ENCODE peak calls at places on chromosomes 7 and 10, in ten cellular contexts. I is stimulated activated CD4-positive, alpha-beta T cell treated with anti-CD3 and anti-CD28 coated beads, Interleukin-2, amount 100 ng/mL, for 24 hours; T is AG04450; F is spleen; B is NCI-H1105; K is NCI-H69; Q is PC-9; L is C1 segment of cervical spinal cord; J is AML-193; P is NCI-H510A treated with DMSO at 0.1 percent for 48 hours. D is an unnamed sample.

GRCh38 chr7:46383605-46384004 is 462.5 kb upstream of the IGFBP3 start:
- DNase-seq in L (no peak), T (no peak), Q (no peak), B (no peak), F (no peak), J (no peak), K (no peak), I (no peak), P (no peak), D (no peak)

GRCh38 chr10:109174526-109174925 is 748.8 kb downstream of the XPNPEP1 start:
- DNase-seq in F (no peak), L (no peak), P (no peak), K (no peak), J (no peak), Q (no peak), T (no peak), B (no peak), I (no peak), D (no peak)

GRCh38 chr10:113486531-113486930 is 66.3 kb upstream of the HABP2 start:
- DNase-seq in B (no peak), I (no peak), K (no peak), P (peak; percentile 65), F (no peak), L (no peak), T (no peak), Q (no peak), J (no peak), D (no peak)

GRCh38 chr10:53233759-53234158 is 461.2 kb upstream of the MBL2 start:
- DNase-seq in Q (no peak), L (no peak), I (no peak), J (no peak), K (peak; percentile 33), T (no peak), P (no peak), F (no peak), B (no peak), D (no peak)

GRCh38 chr10:115659616-115660015 is 566.5 kb downstream of the ATRNL1 start:
- DNase-seq in I (no peak), T (no peak), F (no peak), B (no peak), J (no peak), P (no peak), L (no peak), K (no peak), Q (no peak), D (no peak)

GRCh38 chr10:60171436-60172013 is 218.2 kb downstream of the ANK3 start:
- DNase-seq in L (no peak), F (no peak), P (peak; percentile 5), B (no peak), J (no peak), T (no peak), K (no peak), Q (no peak), I (no peak), D (no peak)

GRCh38 chr10:23442936-23443335 is 4.1 kb downstream of the OTUD1 start:
- DNase-seq in F (no peak), J (no peak), I (no peak), B (no peak), K (no peak), T (no peak), P (no peak), Q (no peak), L (no peak), D (no peak)

GRCh38 chr7:130345725-130346124 is 1.1 kb downstream of the CPA5 start:
- DNase-seq in L (no peak), P (no peak), J (no peak), K (no peak), T (no peak), F (no peak), Q (no peak), I (no peak), B (no peak), D (no peak)

GRCh38 chr10:122083478-122084025 is 94.6 kb downstream of the TACC2 start:
- DNase-seq in F (no peak), P (no peak), T (no peak), K (no peak), L (no peak), Q (no peak), B (no peak), I (no peak), J (no peak), D (no peak)

GRCh38 chr10:125060038-125060437 is 100.3 kb downstream of the CTBP2 start:
- DNase-seq in L (no peak), I (no peak), P (no peak), T (peak; percentile 47), J (no peak), K (no peak), Q (no peak), B (no peak), F (no peak), D (no peak)

GRCh38 chr10:43931308-43931930 is 282.7 kb upstream of the ZNF32 start:
- DNase-seq in J (no peak), I (no peak), Q (no peak), T (peak; percentile 50), K (no peak), P (no peak), B (no peak), F (no peak), L (no peak), D (no peak)

GRCh38 chr10:24882047-24882698 is 70.2 kb downstream of the PRTFDC1 start:
- DNase-seq in I (peak; percentile 50), J (peak; percentile 5), L (no peak), K (no peak), T (no peak), P (no peak), F (no peak), Q (no peak), B (no peak), D (no peak)

GRCh38 chr7:134470864-134471263 is 12.0 kb upstream of the AKR1B1 start:
- DNase-seq in I (no peak), F (no peak), K (no peak), L (no peak), T (no peak), P (no peak), B (no peak), J (no peak), Q (peak; percentile 54), D (no peak)

GRCh38 chr7:159105845-159106614 is 38.6 kb downstream of the VIPR2 start:
- DNase-seq in K (no peak), P (peak; percentile 34), F (peak; percentile 48), Q (no peak), B (no peak), L (no peak), J (no peak), I (no peak), T (no peak), D (no peak)

GRCh38 chr7:50306491-50307367 is 2.2 kb downstream of the IKZF1 start:
- DNase-seq in T (no peak), B (no peak), J (peak; percentile 48), K (no peak), F (peak; percentile 72), L (no peak), Q (no peak), P (no peak), I (no peak), D (no peak)

GRCh38 chr7:140404565-140405080 is 765 bp downstream of the RAB19 start:
- DNase-seq in I (no peak), F (no peak), P (peak; percentile 40), B (peak; percentile 17), K (peak; percentile 60), L (no peak), J (no peak), Q (no peak), T (no peak), D (no peak)

GRCh38 chr10:25023278-25023677 is 6.9 kb downstream of the THNSL1 start:
- DNase-seq in B (no peak), J (no peak), L (no peak), K (no peak), F (no peak), T (no peak), Q (no peak), P (no peak), I (no peak), D (no peak)

GRCh38 chr7:79806161-79806734 is 328.4 kb upstream of the GNAI1 start:
- DNase-seq in K (peak; percentile 75), J (no peak), I (no peak), P (no peak), L (no peak), Q (no peak), T (no peak), B (no peak), F (no peak), D (no peak)

GRCh38 chr10:43782814-43783213 is 134.1 kb upstream of the ZNF32 start:
- DNase-seq in T (no peak), L (no peak), K (no peak), Q (no peak), F (no peak), B (no peak), I (no peak), J (no peak), P (no peak), D (no peak)

GRCh38 chr7:38660427-38661099 is 29.4 kb upstream of the AMPH start:
- DNase-seq in F (peak; percentile 81), J (peak; percentile 38), T (no peak), B (peak; percentile 51), K (peak; percentile 83), I (peak; percentile 20), Q (no peak), P (peak; percentile 39), L (no peak), D (peak; percentile 41)

GRCh38 chr7:2864999-2865670 is 21.0 kb upstream of the GNA12 start:
- DNase-seq in L (peak; percentile 5), T (peak; percentile 42), Q (peak; percentile 70), K (peak; percentile 75), B (peak; percentile 36), P (peak; percentile 37), F (peak; percentile 83), I (peak; percentile 82), J (peak; percentile 40), D (peak; percentile 67)

GRCh38 chr7:10239643-10240345 is 733.9 kb upstream of the PHF14 start:
- DNase-seq in L (no peak), J (no peak), T (no peak), K (peak; percentile 99), Q (no peak), B (no peak), I (no peak), F (no peak), P (no peak), D (no peak)

D was measured in naive B cell.